ENCODE peak calls at places on chromosomes 1 and 21, in seven cellular contexts. G is tibial nerve, W is astrocyte, R is small intestine, Q is mammary epithelial cell, O is Peyer's patch, V is RWPE2. M is an unnamed sample. For H3K4me1, the result is how much of the 10 kb centered on the place peaks cover.

GRCh38 chr1:14082331-14082730 is 382.3 kb downstream of the PRDM2 start:
- DNase-seq in G (no peak), R (no peak), V (no peak), W (no peak), O (no peak), Q (no peak), M (no peak)

GRCh38 chr1:77706321-77706720 is 23.9 kb upstream of the ZZZ3 start:
- DNase-seq in G (no peak), R (no peak), W (no peak), O (no peak), V (no peak), Q (peak), M (no peak)

GRCh38 chr1:47755368-47755990 is 241.7 kb downstream of the TRABD2B start:
- DNase-seq in Q (no peak), W (no peak), G (no peak), V (peak), O (peak), R (peak), M (peak)

GRCh38 chr21:25375675-25376074 is 231.6 kb downstream of the MRPL39 start:
- DNase-seq in G (no peak), V (no peak), W (peak), O (no peak), Q (no peak), R (no peak), M (no peak)

GRCh38 chr1:238281418-238281817 is 390.7 kb upstream of the ZP4 start:
- DNase-seq in R (no peak), Q (no peak), W (peak), V (no peak), O (no peak), G (no peak), M (no peak)

GRCh38 chr21:36788116-36788515 is 89.2 kb downstream of the SIM2 start:
- DNase-seq in W (no peak), R (peak), Q (no peak), O (peak), V (no peak), G (no peak), M (peak)

GRCh38 chr1:159009704-159010361 is at the start of gene IFI16:
- DNase-seq in V (no peak), G (no peak), R (peak), W (peak), O (peak), Q (peak), M (peak)

GRCh38 chr1:111225717-111226400 is 1.7 kb upstream of the CHI3L2 start:
- DNase-seq in R (no peak), Q (no peak), G (no peak), W (peak), O (no peak), V (no peak), M (no peak)

GRCh38 chr1:65924471-65924870 is 131.8 kb downstream of the PDE4B start:
- DNase-seq in O (no peak), Q (peak), R (no peak), G (no peak), V (no peak), W (peak), M (no peak)

GRCh38 chr1:115463347-115463746 is 125.3 kb upstream of the NGF start:
- DNase-seq in O (no peak), W (no peak), Q (peak), G (no peak), V (no peak), R (no peak), M (no peak)

GRCh38 chr1:185311589-185312225 is 5.3 kb downstream of the IVNS1ABP start:
- DNase-seq in V (no peak), Q (no peak), R (peak), W (no peak), O (no peak), G (no peak), M (no peak)

GRCh38 chr1:209838537-209838936 is 10.8 kb downstream of the UTP25 start:
- DNase-seq in O (peak), R (peak), G (no peak), V (no peak), Q (no peak), W (no peak), M (no peak)

GRCh38 chr1:36576677-36577076 is 94.0 kb upstream of the CSF3R start:
- DNase-seq in O (no peak), V (no peak), R (no peak), Q (no peak), W (no peak), G (no peak), M (no peak)

GRCh38 chr1:24159366-24159765 is 16.4 kb upstream of the IL22RA1 start:
- DNase-seq in O (peak), V (no peak), W (no peak), Q (no peak), R (no peak), G (no peak), M (no peak)

GRCh38 chr1:98439471-98439870 is 222.1 kb upstream of the SNX7 start:
- DNase-seq in R (no peak), Q (no peak), O (no peak), V (no peak), W (no peak), G (no peak), M (no peak)

GRCh38 chr1:181128592-181129497 is 40.3 kb downstream of the IER5 start:
- DNase-seq in Q (no peak), W (no peak), G (no peak), V (no peak), R (no peak), O (peak), M (no peak)

GRCh38 chr1:25168193-25169071 is 63.9 kb downstream of the SYF2 start:
- DNase-seq in W (no peak), R (peak), Q (no peak), O (peak), G (no peak), V (no peak), M (peak)

GRCh38 chr1:248810727-248811513 is 14.8 kb downstream of the SH3BP5L start:
- DNase-seq in G (peak), R (peak), V (no peak), O (peak), W (no peak), Q (peak), M (no peak)

GRCh38 chr1:193311226-193311948 is 125.0 kb upstream of the B3GALT2 start:
- DNase-seq in W (no peak), V (no peak), R (peak), Q (no peak), O (no peak), G (no peak), M (no peak)

GRCh38 chr1:27427836-27428315 is 35.5 kb downstream of the GPR3 start:
- DNase-seq in G (no peak), R (no peak), Q (no peak), V (no peak), O (no peak), W (no peak), M (no peak)

GRCh38 chr21:29656504-29657227 is 283.1 kb downstream of the GRIK1 start:
- DNase-seq in V (no peak), G (no peak), Q (peak), O (no peak), W (peak), R (no peak), M (no peak)

GRCh38 chr1:43233631-43234030 is 36.2 kb upstream of the TMEM125 start:
- DNase-seq in G (no peak), Q (no peak), V (no peak), W (no peak), O (no peak), R (no peak), M (no peak)

GRCh38 chr1:16138772-16139221 is 17.1 kb downstream of the EPHA2 start:
- DNase-seq in O (no peak), Q (no peak), G (no peak), W (no peak), V (no peak), R (no peak), M (no peak)

GRCh38 chr21:42161401-42161956 is 57.5 kb upstream of the ABCG1 start:
- DNase-seq in Q (no peak), O (peak), V (no peak), R (no peak), G (no peak), W (no peak), M (no peak)

GRCh38 chr1:81437213-81437612 is 363.5 kb upstream of the ADGRL2 start:
- DNase-seq in W (no peak), Q (no peak), O (no peak), V (no peak), G (no peak), R (no peak), M (no peak)

GRCh38 chr1:91585502-91585901 is 84.9 kb downstream of the CDC7 start:
- DNase-seq in O (no peak), V (no peak), G (no peak), W (no peak), Q (no peak), R (no peak), M (no peak)

GRCh38 chr1:91585982-91586381 is 85.3 kb downstream of the CDC7 start:
- DNase-seq in O (no peak), W (no peak), G (no peak), Q (no peak), V (no peak), R (no peak), M (no peak)

GRCh38 chr1:91584866-91585265 is 84.2 kb downstream of the CDC7 start:
- DNase-seq in W (no peak), G (no peak), O (no peak), Q (no peak), R (no peak), V (no peak), M (no peak)

GRCh38 chr1:91583326-91583755 is 82.7 kb downstream of the CDC7 start:
- DNase-seq in O (no peak), G (no peak), V (no peak), W (peak), R (no peak), Q (peak), M (no peak)

GRCh38 chr1:91584309-91584708 is 83.7 kb downstream of the CDC7 start:
- DNase-seq in G (no peak), W (no peak), R (no peak), V (no peak), Q (no peak), O (no peak), M (no peak)
- H3K27ac ChIP-seq in G (no peak), W (no peak), R (no peak), V (no peak), Q (no peak), O (no peak), M (no peak)

GRCh38 chr1:1213919-1214599 is at the start of gene TNFRSF4:
- DNase-seq in G (no peak), R (no peak), W (no peak), Q (no peak), O (no peak), V (no peak), M (no peak)
- H3K4me1 ChIP-seq in G (under half), R (under half), W (under half), Q (under half), O (under half), V (under half), M (under half)

DNA sequence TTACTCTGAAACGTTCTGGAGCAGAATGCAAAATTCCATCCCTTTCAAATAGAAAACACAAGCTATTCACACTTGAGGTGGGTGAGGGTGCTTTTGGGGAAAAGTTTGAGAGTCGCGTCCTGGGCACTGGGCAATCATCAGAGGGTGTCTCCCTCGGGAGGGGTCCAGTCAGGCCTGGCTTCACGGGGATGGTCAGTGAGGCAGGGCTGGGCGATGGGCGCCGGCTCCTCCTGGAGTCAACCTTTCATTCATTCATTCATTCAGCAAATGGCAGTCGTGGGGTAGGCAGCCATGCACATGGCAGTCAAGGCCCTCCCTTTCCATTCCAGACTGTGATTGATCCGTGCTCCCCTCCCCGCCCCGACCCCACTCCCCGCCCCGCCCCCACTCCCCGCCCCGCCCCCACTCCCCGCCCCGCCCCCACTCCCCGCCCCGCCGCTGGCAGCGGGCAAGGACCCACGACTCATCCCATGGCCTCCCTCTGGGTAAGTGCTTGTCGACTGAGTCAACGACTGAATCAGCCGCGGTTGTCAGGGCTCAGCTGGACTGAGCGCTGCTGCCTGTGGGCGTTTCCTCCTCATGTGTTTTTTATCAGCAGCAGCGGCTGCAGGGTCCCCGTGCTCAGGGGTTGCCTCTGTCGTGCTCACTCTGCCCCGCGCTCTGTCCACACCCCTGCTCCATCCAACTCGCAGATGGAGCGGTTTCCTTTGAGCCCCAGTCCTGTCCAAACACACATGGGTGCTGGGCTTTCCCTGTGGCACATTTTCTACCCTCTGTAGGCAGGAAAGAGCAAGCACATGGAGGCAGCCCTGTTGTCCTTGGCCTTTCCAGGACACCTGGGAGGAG is 12.5 kb upstream of the SPSB1 start:
- DNase-seq in O (peak), G (no peak), V (peak), Q (peak), W (peak), R (peak), M (peak)
- H3K27ac ChIP-seq in O (peak), G (peak), V (peak), Q (peak), W (peak), R (peak), M (peak)

DNA sequence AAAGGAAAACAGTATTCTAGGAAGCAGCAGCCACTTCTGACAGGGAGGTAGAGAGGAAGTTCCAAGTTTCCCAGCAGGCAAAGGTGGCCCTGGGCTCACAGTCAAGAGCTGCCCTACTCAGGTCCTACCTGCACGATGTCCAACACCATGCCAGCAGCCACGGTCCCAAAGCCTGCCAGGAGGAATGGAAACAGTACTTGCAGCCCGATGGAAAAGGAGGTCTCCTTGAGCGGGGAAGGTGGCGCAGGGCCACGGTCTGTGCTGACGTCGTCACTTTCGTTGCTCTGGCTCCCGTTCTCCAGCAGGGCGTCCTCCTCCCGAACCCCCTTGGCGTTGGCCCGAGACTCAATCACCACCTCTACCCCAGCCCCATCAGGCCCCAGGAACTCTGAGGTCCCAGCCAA is 3.1 kb downstream of the SLC41A1 start:
- DNase-seq in W (no peak), V (no peak), G (no peak), O (no peak), R (no peak), Q (no peak), M (no peak)
- H3K4me1 ChIP-seq in W (under half), V (under half), G (under half), O (under half), R (under half), Q (under half), M (under half)

GRCh38 chr1:3175486-3175885 is 106.5 kb downstream of the PRDM16 start:
- DNase-seq in O (no peak), W (no peak), V (no peak), G (no peak), Q (no peak), R (no peak), M (no peak)
- H3K27ac ChIP-seq in O (no peak), W (no peak), V (no peak), G (peak), Q (no peak), R (no peak), M (no peak)

GRCh38 chr1:8015036-8015808 is 10.9 kb downstream of the ERRFI1 start:
- DNase-seq in Q (peak), V (no peak), R (peak), O (peak), W (peak), G (no peak), M (peak)
- H3K4me1 ChIP-seq in Q (half or more), V (half or more), R (under half), O (under half), W (half or more), G (under half), M (under half)

GRCh38 chr21:38489283-38489677 is 9.0 kb downstream of the ERG start:
- DNase-seq in R (peak), V (no peak), G (no peak), W (no peak), O (no peak), Q (no peak), M (no peak)
- H3K27ac ChIP-seq in R (no peak), V (peak), G (no peak), W (no peak), O (peak), Q (peak), M (peak)

M was measured in colonic mucosa.